ENCODE peak calls at places on chromosomes 3 and 15, in eight cellular contexts. Q is HL-60, R is spleen, Y is esophagus squamous epithelium, A is neural crest cell, M is transverse colon, S is ovary, J is heart left ventricle. N is an unnamed sample.

GRCh38 chr15:25954398-25954797 is 91.3 kb upstream of the ATP10A start:
- DNase-seq in Q (no peak), R (no peak), Y (no peak), A (no peak), M (no peak), S (no peak), J (no peak), N (no peak)

GRCh38 chr3:41419809-41420208 is 220.5 kb downstream of the CTNNB1 start:
- DNase-seq in Q (no peak), R (no peak), Y (no peak), A (no peak), M (no peak), S (no peak), J (no peak), N (no peak)

GRCh38 chr3:32983124-32983523 is 31.7 kb downstream of the CCR4 start:
- DNase-seq in Q (no peak), R (no peak), Y (no peak), A (no peak), M (no peak), S (no peak), J (no peak), N (no peak)

GRCh38 chr3:127015282-127016042 is 32.5 kb downstream of the PLXNA1 start:
- DNase-seq in Q (no peak), R (no peak), Y (no peak), A (peak), M (no peak), S (no peak), J (no peak), N (peak)

GRCh38 chr3:179528786-179529185 is 33.9 kb upstream of the ACTL6A start:
- DNase-seq in Q (no peak), R (no peak), Y (no peak), A (no peak), M (no peak), S (no peak), J (no peak), N (no peak)

GRCh38 chr15:77421370-77421700 is 647 bp downstream of the HMG20A start:
- DNase-seq in Q (peak), R (no peak), Y (no peak), A (no peak), M (peak), S (no peak), J (no peak), N (peak)

GRCh38 chr15:56978898-56979662 is 60.6 kb downstream of the TCF12 start:
- DNase-seq in Q (no peak), R (no peak), Y (no peak), A (no peak), M (no peak), S (no peak), J (no peak), N (no peak)

GRCh38 chr15:69346112-69346511 is 47.4 kb downstream of the PAQR5 start:
- DNase-seq in Q (no peak), R (no peak), Y (no peak), A (no peak), M (no peak), S (no peak), J (no peak), N (no peak)

GRCh38 chr3:140723576-140723975 is 45.7 kb downstream of the TRIM42 start:
- DNase-seq in Q (no peak), R (no peak), Y (no peak), A (no peak), M (no peak), S (no peak), J (no peak), N (no peak)

GRCh38 chr3:21752749-21753347 is 1.8 kb upstream of the ZNF385D start:
- DNase-seq in Q (peak), R (no peak), Y (no peak), A (no peak), M (no peak), S (no peak), J (no peak), N (peak)
- TF ChIP-seq CTCF in Q (peak), R (no peak), Y (peak), A (peak), M (no peak), S (no peak), J (peak), N (no peak)

DNA sequence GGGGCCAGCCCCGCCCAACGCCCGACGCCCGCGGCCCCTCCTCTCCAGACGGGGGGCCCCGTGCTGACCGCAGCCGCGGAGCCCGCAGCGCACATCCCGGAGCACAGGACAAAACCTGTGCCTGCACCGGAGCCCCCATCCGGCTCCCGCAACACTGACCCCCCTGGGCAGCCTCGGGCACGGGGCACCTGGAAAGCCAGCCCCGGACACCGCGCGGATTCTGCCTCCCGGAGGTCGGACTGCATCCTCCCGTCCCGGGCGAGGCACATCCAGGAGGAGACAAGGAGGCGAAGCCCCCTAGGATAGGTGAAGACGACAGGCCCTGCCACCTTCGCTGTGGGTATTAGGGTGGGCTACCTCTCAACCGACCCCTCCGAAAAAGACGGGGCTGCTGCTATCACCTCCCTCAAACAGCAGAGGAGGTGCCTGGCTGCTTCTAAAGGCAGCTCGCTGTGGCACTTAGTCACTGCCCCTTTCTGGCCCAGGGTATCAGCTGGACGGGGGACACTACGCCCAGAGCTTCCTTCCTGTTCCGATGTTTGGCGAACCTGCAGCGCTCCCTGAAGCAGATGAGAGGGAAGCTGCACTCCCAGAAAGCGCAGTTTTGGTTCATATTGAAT is 10.6 kb downstream of the XXYLT1 start:
- DNase-seq in Q (peak), R (no peak), Y (no peak), A (no peak), M (peak), S (peak), J (peak), N (no peak)
- TF ChIP-seq CTCF in Q (no peak), R (no peak), Y (no peak), A (no peak), M (no peak), S (no peak), J (no peak), N (no peak)

GRCh38 chr15:41894791-41895463 is 1.1 kb upstream of the SPTBN5 start:
- DNase-seq in Q (peak), R (peak), Y (peak), A (no peak), M (peak), S (peak), J (peak), N (peak)
- TF ChIP-seq CTCF in Q (no peak), R (no peak), Y (no peak), A (no peak), M (no peak), S (no peak), J (no peak), N (no peak)

DNA sequence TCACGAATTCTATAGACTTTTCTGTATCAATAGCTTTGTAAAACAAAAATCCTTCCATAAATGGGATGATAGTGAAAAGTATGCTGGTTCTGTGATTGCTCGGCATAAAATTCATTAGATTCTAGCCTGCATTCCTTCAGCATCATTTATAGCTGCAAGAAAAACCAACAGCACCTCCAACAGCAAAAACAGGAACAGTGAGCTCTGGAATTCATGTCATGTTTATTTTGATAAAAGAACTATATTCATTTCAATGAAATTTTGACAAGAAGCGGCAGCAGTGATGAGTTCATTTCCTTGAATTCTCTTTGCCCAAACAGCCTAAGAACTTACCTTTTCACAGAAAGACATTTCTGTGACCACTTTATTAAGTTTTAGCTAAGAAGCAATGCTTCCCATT is 515.2 kb upstream of the CCDC54 start:
- DNase-seq in Q (no peak), R (no peak), Y (no peak), A (no peak), M (no peak), S (no peak), J (no peak), N (no peak)
- TF ChIP-seq CTCF in Q (no peak), R (no peak), Y (no peak), A (no peak), M (no peak), S (peak), J (no peak), N (no peak)

N was measured in Calu3.